ENCODE peak calls at places on chromosomes 4 and X, in six cellular contexts. T, Y, K, S, Q and J are unnamed samples.

GRCh38 chr4:48129307-48130014 is 4.6 kb downstream of the TXK start:
- DNase-seq in S (no peak), K (no peak), Y (no peak), T (no peak), Q (no peak), J (no peak)

GRCh38 chr4:81460837-81461233 is 10.9 kb downstream of the RASGEF1B start:
- DNase-seq in K (no peak), Q (no peak), T (no peak), Y (no peak), S (no peak), J (no peak)

GRCh38 chrX:118823263-118824172 is at the start of gene ZCCHC12:
- DNase-seq in Q (peak), T (peak), K (peak), Y (peak), S (no peak), J (no peak)

GRCh38 chr4:128596115-128596514 is 213.4 kb upstream of the JADE1 start:
- DNase-seq in K (no peak), Y (no peak), T (no peak), Q (no peak), S (no peak), J (no peak)

GRCh38 chrX:127038065-127038464 is 218.5 kb downstream of the PRR32 start:
- DNase-seq in T (no peak), S (no peak), Q (no peak), Y (no peak), K (no peak), J (no peak)

GRCh38 chr4:120922390-120923200 is at the start of gene PRDM5:
- DNase-seq in T (peak), Y (peak), K (peak), Q (peak), S (peak), J (peak)

GRCh38 chrX:63275127-63275526 is 76.0 kb downstream of the SPIN4 start:
- DNase-seq in Q (peak), Y (peak), S (peak), K (peak), T (no peak), J (no peak)

GRCh38 chr4:7168106-7168505 is 24.2 kb upstream of the SORCS2 start:
- DNase-seq in T (no peak), Q (no peak), Y (no peak), K (no peak), S (no peak), J (peak)

GRCh38 chr4:13322681-13323101 is 161.4 kb downstream of the RAB28 start:
- DNase-seq in S (no peak), Y (no peak), T (no peak), K (peak), Q (no peak), J (no peak)

GRCh38 chr4:47744253-47744652 is 93.6 kb downstream of the CORIN start:
- DNase-seq in S (no peak), T (no peak), K (no peak), Q (no peak), Y (no peak), J (no peak)

GRCh38 chrX:119272882-119273806 is 37.1 kb downstream of the PGRMC1 start:
- DNase-seq in T (peak), K (peak), Q (peak), Y (no peak), S (peak), J (no peak)

GRCh38 chr4:186931519-186931918 is 207.9 kb upstream of the FAT1 start:
- DNase-seq in S (no peak), Q (no peak), K (peak), Y (no peak), T (no peak), J (no peak)

GRCh38 chr4:102792361-102792936 is 31.7 kb upstream of the MANBA start:
- DNase-seq in Y (no peak), S (no peak), Q (no peak), T (no peak), K (no peak), J (no peak)

GRCh38 chrX:19571708-19572107 is 56.4 kb upstream of the MAP3K15 start:
- DNase-seq in K (no peak), T (no peak), Y (no peak), Q (no peak), S (no peak), J (no peak)

GRCh38 chrX:25015486-25016360 is at the start of gene ARX:
- DNase-seq in Y (no peak), S (peak), Q (peak), T (peak), K (peak), J (no peak)

GRCh38 chr4:106019771-106020170 is 124.5 kb downstream of the NPNT start:
- DNase-seq in K (peak), T (no peak), Q (no peak), S (no peak), Y (no peak), J (no peak)

GRCh38 chr4:15158410-15159091 is 156.3 kb downstream of the CPEB2 start:
- DNase-seq in Q (no peak), Y (no peak), T (no peak), S (no peak), K (no peak), J (no peak)

GRCh38 chr4:168614316-168615057 is 117.6 kb downstream of the PALLD start:
- DNase-seq in K (no peak), T (no peak), Y (no peak), Q (no peak), S (no peak), J (no peak)

GRCh38 chrX:103461156-103461555 is 58.1 kb downstream of the RAB40A start:
- DNase-seq in Q (no peak), Y (no peak), S (no peak), K (no peak), T (no peak), J (no peak)

GRCh38 chr4:1187182-1187581 is 14.8 kb upstream of the SPON2 start:
- DNase-seq in S (no peak), T (no peak), K (no peak), Y (no peak), Q (no peak), J (no peak)

GRCh38 chrX:150690126-150690525 is 3.1 kb upstream of the MTMR1 start:
- DNase-seq in K (peak), T (no peak), Q (peak), Y (peak), S (no peak), J (no peak)

GRCh38 chr4:153248641-153249198 is 44.5 kb downstream of the TRIM2 start:
- DNase-seq in Y (no peak), K (no peak), Q (no peak), T (no peak), S (no peak), J (no peak)

GRCh38 chr4:84966382-84967291 is at the start of gene WDFY3:
- DNase-seq in T (peak), S (peak), K (peak), Q (peak), Y (peak), J (peak)

GRCh38 chrX:138020941-138021340 is 455.0 kb downstream of the ZIC3 start:
- DNase-seq in Q (no peak), T (no peak), Y (no peak), K (no peak), S (no peak), J (no peak)

GRCh38 chr4:14178421-14178820 is 550.9 kb upstream of the BOD1L1 start:
- DNase-seq in K (peak), T (no peak), Q (no peak), Y (peak), S (no peak), J (no peak)

GRCh38 chr4:25051534-25051933 is 20.8 kb upstream of the LGI2 start:
- DNase-seq in S (no peak), K (no peak), Y (no peak), Q (no peak), T (no peak), J (no peak)